ENCODE peak calls at places on chromosomes 4 and X, in nine cellular contexts. M, W, X, P, C, L, E, S and R are unnamed samples.
A peak's percentile ranks its signal among the peaks of the same experiment; 100 is the strongest.

GRCh38 chrX:148984238-148984637 is 483.8 kb downstream of the AFF2 start:
- DNase-seq in P (no peak), C (no peak), E (no peak), X (no peak), S (no peak), L (no peak), M (no peak), W (no peak), R (no peak)

GRCh38 chr4:169225058-169225751 is 45.6 kb downstream of the SH3RF1 start:
- DNase-seq in X (no peak), P (peak; percentile 93), L (no peak), S (no peak), W (no peak), M (no peak), E (no peak), C (no peak), R (no peak)

GRCh38 chrX:1558761-1559468 is 21.9 kb upstream of the P2RY8 start:
- DNase-seq in X (no peak), W (no peak), M (no peak), S (no peak), L (no peak), E (no peak), P (no peak), C (no peak), R (no peak)

GRCh38 chr4:87848622-87849351 is 16.0 kb downstream of the MEPE start:
- DNase-seq in S (peak; percentile 51), E (peak; percentile 48), P (peak; percentile 66), M (no peak), C (peak; percentile 35), X (no peak), W (peak; percentile 59), L (no peak), R (no peak)

GRCh38 chr4:80492761-80493160 is 157.2 kb downstream of the CFAP299 start:
- DNase-seq in C (no peak), L (no peak), E (no peak), W (no peak), S (no peak), M (no peak), P (no peak), X (no peak), R (no peak)

GRCh38 chr4:133719098-133719497 is 482.5 kb downstream of the PABPC4L start:
- DNase-seq in C (no peak), M (no peak), L (no peak), P (no peak), W (no peak), X (no peak), E (no peak), S (no peak), R (no peak)

GRCh38 chr4:141340458-141340857 is 119.8 kb downstream of the ZNF330 start:
- DNase-seq in C (no peak), L (no peak), E (no peak), M (no peak), P (no peak), S (no peak), X (no peak), W (no peak), R (no peak)

GRCh38 chr4:3809451-3810110 is 43.4 kb downstream of the ADRA2C start:
- DNase-seq in X (no peak), M (peak; percentile 58), P (no peak), W (no peak), E (no peak), C (no peak), S (no peak), L (no peak), R (no peak)

GRCh38 chr4:26075588-26075987 is 161.6 kb downstream of the SMIM20 start:
- DNase-seq in S (no peak), P (no peak), L (no peak), M (no peak), X (no peak), E (no peak), W (no peak), C (no peak), R (no peak)

GRCh38 chr4:94332983-94333590 is 9.5 kb downstream of the HPGDS start:
- DNase-seq in W (no peak), X (no peak), S (no peak), M (no peak), C (no peak), L (no peak), E (no peak), P (no peak), R (peak; percentile 65)

GRCh38 chr4:6087669-6088068 is 69.4 kb upstream of the C4orf50 start:
- DNase-seq in C (no peak), M (no peak), X (no peak), P (no peak), E (no peak), W (peak; percentile 31), L (no peak), S (no peak), R (peak; percentile 80)

GRCh38 chrX:49269768-49270248 is at the start of gene PPP1R3F:
- DNase-seq in P (no peak), C (no peak), L (no peak), W (no peak), E (no peak), M (peak; percentile 97), S (no peak), X (no peak), R (peak; percentile 95)

GRCh38 chr4:29908276-29908675 is 811.9 kb upstream of the PCDH7 start:
- DNase-seq in X (no peak), P (no peak), C (no peak), W (no peak), M (no peak), L (no peak), S (no peak), E (no peak), R (no peak)

DNA sequence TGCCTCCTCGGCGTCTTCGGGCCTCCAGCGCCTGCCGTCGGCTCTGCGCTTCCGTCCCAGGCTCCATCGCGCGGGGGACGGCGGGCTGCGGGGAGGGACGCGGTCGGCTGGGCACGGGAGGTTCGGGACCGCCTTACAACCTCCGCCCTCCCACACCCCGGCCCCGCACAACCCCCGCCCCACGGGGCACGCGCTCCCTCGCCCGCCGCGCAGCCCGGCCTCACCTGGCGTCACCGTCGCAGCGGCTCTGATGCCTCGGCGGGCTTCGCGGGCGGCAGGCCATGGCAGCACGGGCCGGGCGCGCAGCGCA is 258 bp downstream of the SLBP start:
- DNase-seq in L (no peak), E (no peak), S (no peak), P (no peak), W (peak; percentile 39), X (no peak), M (no peak), C (no peak), R (no peak)
- H3K4me3 ChIP-seq in L (peak overlapping the region; percentile 83), E (peak overlapping the region; percentile 72), S (peak overlapping the region; percentile 72), P (peak overlapping the region; percentile 86), W (peak overlapping the region; percentile 89), X (peak overlapping the region; percentile 79), M (peak overlapping the region; percentile 92), C (peak overlapping the region; percentile 70), R (peak overlapping the region; percentile 83)

GRCh38 chrX:56782791-56783449 is 53.9 kb downstream of the NBDY start:
- DNase-seq in W (no peak), S (peak; percentile 46), M (peak; percentile 83), C (no peak), X (no peak), P (no peak), E (no peak), L (peak; percentile 65), R (no peak)
- H3K4me3 ChIP-seq in W (no peak overlapping the region), S (peak overlapping the region; percentile 34), M (no peak overlapping the region), C (no peak overlapping the region), X (no peak overlapping the region), P (no peak overlapping the region), E (no peak overlapping the region), L (peak overlapping the region; percentile 25), R (no peak overlapping the region)

DNA sequence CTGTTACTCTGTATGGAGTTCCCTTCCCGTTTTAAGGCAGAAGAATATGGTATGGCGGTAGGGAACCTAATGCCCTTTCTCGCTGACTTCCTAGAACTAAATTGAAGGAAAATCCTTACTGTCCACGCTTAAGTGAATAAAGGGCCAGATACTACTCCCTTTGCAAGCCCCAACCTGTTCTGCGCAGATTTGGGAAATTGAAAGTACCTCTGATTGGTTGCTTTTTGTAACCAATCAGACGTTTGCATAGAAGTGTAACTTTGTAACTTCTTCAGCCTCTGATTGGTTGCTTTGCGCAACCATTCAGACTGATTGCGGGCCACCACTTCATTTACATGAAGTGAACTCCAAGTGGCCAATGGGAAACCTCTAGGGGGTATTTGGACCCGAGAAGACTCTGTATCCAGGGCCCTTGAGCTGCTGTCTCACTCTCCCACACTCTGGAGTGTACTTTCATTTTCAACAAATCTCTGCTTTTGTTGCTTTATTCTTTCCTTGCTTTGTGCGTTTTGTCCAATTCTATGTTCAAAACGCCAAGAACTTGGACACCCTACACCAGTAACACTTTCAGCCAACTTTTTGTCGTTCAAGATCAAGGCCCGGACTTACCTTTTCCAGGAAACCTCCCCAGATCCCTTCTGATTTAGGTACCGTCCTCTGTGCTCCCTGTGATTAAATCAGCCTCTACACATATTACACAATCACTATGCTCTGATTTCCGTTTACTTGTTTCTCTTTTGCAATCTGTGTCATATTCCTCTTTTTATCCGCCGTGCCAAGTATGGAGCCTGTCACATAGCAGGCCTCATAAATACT is 1.0 kb upstream of the TMEM33 start:
- DNase-seq in L (no peak), C (no peak), X (no peak), E (no peak), P (no peak), M (no peak), W (no peak), S (peak; percentile 40), R (no peak)
- H3K4me3 ChIP-seq in L (peak overlapping the region; percentile 80), C (no peak overlapping the region), X (peak overlapping the region; percentile 82), E (peak overlapping the region; percentile 94), P (no peak overlapping the region), M (peak overlapping the region; percentile 6), W (no peak overlapping the region), S (no peak overlapping the region), R (no peak overlapping the region)

GRCh38 chr4:112517911-112518310 is 1.9 kb upstream of the NEUROG2 start:
- DNase-seq in M (no peak), E (no peak), S (no peak), C (no peak), X (no peak), L (no peak), P (no peak), W (no peak), R (no peak)

GRCh38 chr4:112516076-112516385 is at the start of gene NEUROG2:
- DNase-seq in M (no peak), P (no peak), L (no peak), W (no peak), C (no peak), S (no peak), X (no peak), E (no peak), R (no peak)

GRCh38 chr4:112516401-112517066 is 554 bp upstream of the NEUROG2 start:
- DNase-seq in L (no peak), E (no peak), X (no peak), P (no peak), C (no peak), S (no peak), M (peak; percentile 78), W (no peak), R (peak; percentile 92)

GRCh38 chr4:112518675-112519074 is 2.7 kb upstream of the NEUROG2 start:
- DNase-seq in S (no peak), X (no peak), L (no peak), W (no peak), C (no peak), P (no peak), M (no peak), E (no peak), R (no peak)

DNA sequence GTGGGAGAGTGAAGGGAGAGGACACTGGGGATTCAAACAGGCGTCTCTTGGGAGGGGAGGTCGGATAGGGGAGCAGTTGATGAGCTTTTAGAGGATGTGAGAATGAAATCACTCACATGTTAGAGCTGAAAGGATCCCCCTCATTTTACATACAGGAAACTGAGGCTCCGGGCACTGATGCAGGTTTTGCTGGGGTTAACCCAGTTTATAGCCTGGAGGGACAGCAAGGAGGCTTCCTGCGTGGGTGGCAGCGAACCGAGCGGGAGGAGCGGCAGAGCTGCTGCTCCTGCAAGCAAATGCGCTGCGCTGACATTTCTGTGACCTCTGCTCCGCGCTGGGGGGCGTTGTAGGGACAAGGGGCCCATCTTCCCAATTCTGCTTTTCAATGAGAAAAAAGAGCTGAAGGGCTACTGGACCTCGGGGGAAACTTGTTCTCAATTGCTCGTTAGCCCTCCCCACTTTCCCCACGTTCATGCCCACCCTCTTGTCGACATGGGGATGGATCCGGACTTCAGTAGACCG is 1.1 kb upstream of the NEUROG2 start:
- DNase-seq in S (no peak), W (no peak), E (no peak), L (no peak), X (no peak), C (no peak), P (no peak), M (no peak), R (peak; percentile 67)
- H3K4me3 ChIP-seq in S (no peak overlapping the region), W (no peak overlapping the region), E (no peak overlapping the region), L (no peak overlapping the region), X (peak overlapping the region; percentile 83), C (no peak overlapping the region), P (no peak overlapping the region), M (no peak overlapping the region), R (no peak overlapping the region)